ENCODE peak calls at places on chromosomes 2 and 18, in nine cellular contexts. U, H, C, L, K, B, V, Y and A are unnamed samples.
A peak's percentile ranks its signal among the peaks of the same experiment; 100 is the strongest.

GRCh38 chr18:73461780-73462059 is 593.9 kb upstream of the NETO1 start:
- DNase-seq in U (no peak), H (no peak), B (no peak), Y (no peak), C (no peak), L (no peak), K (no peak), V (no peak), A (no peak)

GRCh38 chr2:55148269-55148668 is 83.8 kb downstream of the CLHC1 start:
- DNase-seq in H (no peak), B (no peak), L (no peak), K (no peak), Y (no peak), U (no peak), V (no peak), C (no peak), A (no peak)

GRCh38 chr2:85551698-85552678 is 9.3 kb downstream of the GGCX start:
- DNase-seq in H (peak; percentile 91), V (peak; percentile 82), C (peak; percentile 86), K (peak; percentile 84), L (peak; percentile 83), U (peak; percentile 90), B (peak; percentile 64), Y (no peak), A (peak; percentile 86)

GRCh38 chr2:26298638-26299393 is 47.1 kb upstream of the SELENOI start:
- DNase-seq in L (peak; percentile 27), K (peak; percentile 61), Y (no peak), C (peak; percentile 49), U (peak; percentile 84), B (no peak), H (peak; percentile 80), V (peak; percentile 48), A (peak; percentile 47)

GRCh38 chr18:58640428-58640805 is 11.5 kb upstream of the ALPK2 start:
- DNase-seq in H (no peak), B (no peak), V (no peak), U (no peak), C (no peak), K (no peak), Y (peak; percentile 43), L (no peak), A (no peak)

GRCh38 chr2:145563752-145564615 is 1044.1 kb upstream of the ZEB2 start:
- DNase-seq in V (no peak), B (no peak), K (no peak), Y (no peak), U (no peak), H (no peak), C (peak; percentile 67), L (no peak), A (peak; percentile 20)

GRCh38 chr2:200330351-200331120 is 24.0 kb downstream of the SPATS2L start:
- DNase-seq in Y (no peak), L (no peak), B (no peak), H (no peak), V (no peak), C (no peak), U (no peak), K (no peak), A (no peak)

GRCh38 chr18:43193336-43193735 is 77.9 kb upstream of the RIT2 start:
- DNase-seq in H (no peak), B (no peak), V (no peak), Y (no peak), C (no peak), K (no peak), U (no peak), L (no peak), A (no peak)

GRCh38 chr2:218851286-218851685 is 8.3 kb upstream of the WNT6 start:
- DNase-seq in U (no peak), L (no peak), Y (no peak), B (no peak), H (peak; percentile 32), V (no peak), K (no peak), C (no peak), A (peak; percentile 74)

GRCh38 chr2:189149981-189150380 is 29.6 kb downstream of the COL5A2 start:
- DNase-seq in V (no peak), Y (no peak), H (no peak), U (no peak), K (no peak), B (no peak), C (no peak), L (no peak), A (no peak)

GRCh38 chr18:39624934-39625333 is 2059.3 kb upstream of the CELF4 start:
- DNase-seq in C (no peak), H (no peak), L (no peak), K (no peak), U (no peak), B (no peak), V (no peak), Y (no peak), A (no peak)

GRCh38 chr2:44086639-44087036 is 82.0 kb upstream of the PPM1B start:
- DNase-seq in U (no peak), B (no peak), V (no peak), L (no peak), H (no peak), C (no peak), Y (no peak), K (no peak), A (no peak)

GRCh38 chr2:127081826-127082633 is 24.9 kb downstream of the BIN1 start:
- DNase-seq in Y (no peak), C (no peak), B (peak; percentile 52), L (no peak), K (no peak), U (no peak), H (peak; percentile 97), V (no peak), A (no peak)

GRCh38 chr2:241218131-241219029 is 29.9 kb downstream of the ANO7 start:
- DNase-seq in V (peak; percentile 74), B (peak; percentile 76), U (no peak), L (peak; percentile 68), H (peak; percentile 92), C (peak; percentile 64), Y (no peak), K (peak; percentile 33), A (no peak)

GRCh38 chr2:241219030-241219382 is 30.5 kb downstream of the ANO7 start:
- DNase-seq in V (no peak), Y (no peak), C (no peak), U (no peak), B (no peak), L (no peak), H (no peak), K (no peak), A (no peak)

GRCh38 chr2:241215421-241215820 is 26.9 kb downstream of the ANO7 start:
- DNase-seq in C (no peak), K (no peak), B (no peak), H (no peak), Y (no peak), L (no peak), V (no peak), U (no peak), A (no peak)

GRCh38 chr2:241216211-241216761 is 27.8 kb downstream of the ANO7 start:
- DNase-seq in C (no peak), K (no peak), Y (no peak), B (no peak), H (no peak), V (no peak), L (no peak), U (no peak), A (no peak)

DNA sequence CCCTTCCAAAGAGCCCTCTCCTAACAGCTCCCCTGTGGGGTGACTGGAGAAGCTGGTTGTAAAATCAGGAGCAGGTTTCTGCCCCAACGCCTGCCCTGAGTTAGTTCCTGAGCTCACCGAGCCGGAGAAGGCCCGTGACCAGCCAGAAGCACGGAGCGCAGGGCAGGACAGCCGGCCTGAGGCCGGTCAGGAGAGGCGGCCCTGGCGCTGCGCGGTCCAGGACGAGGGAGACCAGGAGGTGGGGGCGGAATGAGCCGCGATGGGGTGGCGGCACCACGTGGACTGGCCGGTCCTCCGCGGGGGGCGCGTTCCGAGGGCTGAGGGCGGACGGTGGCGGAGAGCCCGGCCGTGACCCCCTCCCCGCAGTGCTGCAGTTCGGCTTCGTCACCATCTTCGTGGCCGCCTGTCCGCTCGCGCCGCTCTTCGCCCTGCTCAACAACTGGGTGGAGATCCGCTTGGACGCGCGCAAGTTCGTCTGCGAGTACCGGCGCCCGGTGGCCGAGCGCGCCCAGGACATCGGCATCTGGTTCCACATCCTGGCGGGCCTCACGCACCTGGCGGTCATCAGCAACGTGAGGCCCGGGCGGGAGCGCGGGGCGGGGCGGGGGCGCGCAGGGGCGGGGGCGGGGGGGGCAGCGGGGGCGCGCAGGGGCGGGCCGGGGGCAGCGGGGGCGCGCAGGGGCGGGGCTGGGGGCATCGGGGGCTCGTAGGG is 29.0 kb downstream of the ANO7 start:
- DNase-seq in L (peak; percentile 80), C (peak; percentile 78), H (peak; percentile 91), U (peak; percentile 87), Y (no peak), V (peak; percentile 81), B (peak; percentile 88), K (peak; percentile 67), A (peak; percentile 43)
- TF ChIP-seq POLR2A in L (no peak), C (peak; percentile 54), H (no peak), U (no peak), Y (no peak), V (peak; percentile 40), B (no peak), K (no peak), A (no peak)

GRCh38 chr18:23963443-23964185 is 50.9 kb upstream of the TTC39C start:
- DNase-seq in B (no peak), U (no peak), H (no peak), K (no peak), L (peak; percentile 18), Y (no peak), C (no peak), V (no peak), A (no peak)
- TF ChIP-seq CTCF in B (no peak), U (no peak), H (no peak), K (no peak), L (peak; percentile 32), Y (no peak), C (no peak), V (no peak), A (no peak)

DNA sequence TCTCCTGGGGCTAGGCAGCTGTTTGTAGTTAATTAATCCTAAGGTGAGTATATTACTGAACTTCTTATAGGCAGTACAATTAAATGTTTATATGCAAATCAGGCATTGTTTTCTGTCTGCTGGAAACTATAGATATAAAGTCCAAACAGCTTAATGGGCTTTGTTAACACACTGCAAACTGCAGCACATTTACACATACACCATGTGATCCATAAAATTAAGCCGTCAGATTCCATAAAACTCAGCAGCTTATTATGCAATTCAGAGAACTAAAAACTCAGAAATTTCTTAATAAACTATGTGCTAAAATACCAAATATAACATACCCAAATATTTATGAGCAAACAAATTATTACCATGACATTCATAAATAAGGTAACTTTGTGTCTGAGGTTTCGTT is 7.6 kb downstream of the SF3B1 start:
- DNase-seq in C (no peak), B (no peak), K (no peak), H (no peak), V (no peak), Y (no peak), U (no peak), L (no peak), A (no peak)
- TF ChIP-seq POLR2A in C (no peak), B (no peak), K (no peak), H (no peak), V (no peak), Y (no peak), U (no peak), L (no peak), A (no peak)

DNA sequence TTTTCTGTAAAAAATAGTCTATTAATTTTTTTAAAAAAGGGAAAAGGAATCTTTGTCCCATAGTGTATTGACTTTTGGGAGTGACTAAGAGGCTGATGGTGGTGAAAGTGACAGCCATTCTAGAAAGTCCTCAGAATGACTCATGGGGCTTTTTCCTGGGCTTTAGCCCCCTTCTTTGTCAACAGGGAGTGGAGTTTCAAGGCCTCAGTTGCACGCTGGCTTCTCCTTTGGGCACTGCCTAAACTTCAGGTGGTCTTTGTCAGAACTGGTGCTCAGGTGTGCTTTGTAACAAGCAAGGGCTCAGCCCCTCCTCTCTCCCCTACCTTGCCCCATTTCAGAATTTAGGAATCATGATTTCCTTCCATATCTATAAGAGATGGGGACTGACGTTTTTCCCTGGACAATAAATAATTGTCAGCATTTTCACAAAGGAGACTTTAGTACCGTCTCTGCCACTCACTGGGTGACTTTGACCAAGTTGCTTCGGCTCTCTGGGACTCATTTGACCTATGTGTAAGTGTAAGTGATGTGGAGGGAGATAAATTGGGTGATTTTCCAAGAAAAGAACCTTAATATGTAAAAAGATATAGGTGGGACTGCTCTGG is 61.2 kb upstream of the IGFBP2 start:
- DNase-seq in Y (no peak), B (no peak), C (peak; percentile 61), U (no peak), V (no peak), H (no peak), L (peak; percentile 81), K (no peak), A (no peak)
- TF ChIP-seq CTCF in Y (no peak), B (no peak), C (no peak), U (no peak), V (no peak), H (no peak), L (no peak), K (no peak), A (no peak)